ENCODE peak calls at places on chromosomes 2 and 18, in seven cellular contexts. One of them, this sample, is unnamed.

GRCh38 chr2:118842687-118843491 is 4.6 kb downstream of the EN1 start:
- DNase-seq in GM12891: no peak
- DNase-seq in D341Med: no peak
- DNase-seq in glomerular endothelial cell: no peak
- DNase-seq in cardiac septum: no peak
- DNase-seq in NCI-H2081: no peak
- DNase-seq in stimulated activated CD4-positive, alpha-beta T cell treated with anti-CD3 and anti-CD28 coated beads, Interleukin-4, amount 100 ng/mL, for 4 hours: no peak
- DNase-seq in this sample: no peak

GRCh38 chr2:224171226-224171625 is 132.1 kb upstream of the SERPINE2 start:
- DNase-seq in GM12891: no peak
- DNase-seq in D341Med: no peak
- DNase-seq in glomerular endothelial cell: no peak
- DNase-seq in cardiac septum: no peak
- DNase-seq in NCI-H2081: no peak
- DNase-seq in stimulated activated CD4-positive, alpha-beta T cell treated with anti-CD3 and anti-CD28 coated beads, Interleukin-4, amount 100 ng/mL, for 4 hours: no peak
- DNase-seq in this sample: no peak

GRCh38 chr2:219296631-219297391 is 12.4 kb downstream of the PTPRN start:
- DNase-seq in GM12891: no peak
- DNase-seq in D341Med: peak
- DNase-seq in glomerular endothelial cell: no peak
- DNase-seq in cardiac septum: peak
- DNase-seq in NCI-H2081: no peak
- DNase-seq in stimulated activated CD4-positive, alpha-beta T cell treated with anti-CD3 and anti-CD28 coated beads, Interleukin-4, amount 100 ng/mL, for 4 hours: no peak
- DNase-seq in this sample: peak

GRCh38 chr18:34697233-34697632 is 12.9 kb upstream of the DTNA start:
- DNase-seq in GM12891: no peak
- DNase-seq in D341Med: no peak
- DNase-seq in glomerular endothelial cell: no peak
- DNase-seq in cardiac septum: no peak
- DNase-seq in NCI-H2081: peak
- DNase-seq in stimulated activated CD4-positive, alpha-beta T cell treated with anti-CD3 and anti-CD28 coated beads, Interleukin-4, amount 100 ng/mL, for 4 hours: no peak
- DNase-seq in this sample: no peak

GRCh38 chr2:127220807-127221527 is 868 bp upstream of the CYP27C1 start:
- DNase-seq in GM12891: no peak
- DNase-seq in D341Med: peak
- DNase-seq in glomerular endothelial cell: no peak
- DNase-seq in cardiac septum: no peak
- DNase-seq in NCI-H2081: no peak
- DNase-seq in stimulated activated CD4-positive, alpha-beta T cell treated with anti-CD3 and anti-CD28 coated beads, Interleukin-4, amount 100 ng/mL, for 4 hours: no peak
- DNase-seq in this sample: no peak

GRCh38 chr2:122471779-122472178 is 716.3 kb downstream of the TSN start:
- DNase-seq in GM12891: no peak
- DNase-seq in D341Med: no peak
- DNase-seq in glomerular endothelial cell: no peak
- DNase-seq in cardiac septum: no peak
- DNase-seq in NCI-H2081: no peak
- DNase-seq in stimulated activated CD4-positive, alpha-beta T cell treated with anti-CD3 and anti-CD28 coated beads, Interleukin-4, amount 100 ng/mL, for 4 hours: no peak
- DNase-seq in this sample: no peak

GRCh38 chr2:97664636-97664970 is 759 bp upstream of the ACTR1B start:
- DNase-seq in GM12891: no peak
- DNase-seq in D341Med: no peak
- DNase-seq in glomerular endothelial cell: no peak
- DNase-seq in cardiac septum: no peak
- DNase-seq in NCI-H2081: peak
- DNase-seq in stimulated activated CD4-positive, alpha-beta T cell treated with anti-CD3 and anti-CD28 coated beads, Interleukin-4, amount 100 ng/mL, for 4 hours: no peak
- DNase-seq in this sample: no peak

GRCh38 chr2:43556256-43556655 is 39.6 kb downstream of the THADA start:
- DNase-seq in GM12891: no peak
- DNase-seq in D341Med: no peak
- DNase-seq in glomerular endothelial cell: no peak
- DNase-seq in cardiac septum: no peak
- DNase-seq in NCI-H2081: no peak
- DNase-seq in stimulated activated CD4-positive, alpha-beta T cell treated with anti-CD3 and anti-CD28 coated beads, Interleukin-4, amount 100 ng/mL, for 4 hours: no peak
- DNase-seq in this sample: no peak

GRCh38 chr2:19861771-19862170 is 40.0 kb downstream of the TTC32 start:
- DNase-seq in GM12891: no peak
- DNase-seq in D341Med: no peak
- DNase-seq in glomerular endothelial cell: no peak
- DNase-seq in cardiac septum: no peak
- DNase-seq in NCI-H2081: no peak
- DNase-seq in stimulated activated CD4-positive, alpha-beta T cell treated with anti-CD3 and anti-CD28 coated beads, Interleukin-4, amount 100 ng/mL, for 4 hours: no peak
- DNase-seq in this sample: no peak

GRCh38 chr2:64606495-64607363 is 47.0 kb downstream of the SERTAD2 start:
- DNase-seq in GM12891: peak
- DNase-seq in D341Med: no peak
- DNase-seq in glomerular endothelial cell: no peak
- DNase-seq in cardiac septum: peak
- DNase-seq in NCI-H2081: no peak
- DNase-seq in stimulated activated CD4-positive, alpha-beta T cell treated with anti-CD3 and anti-CD28 coated beads, Interleukin-4, amount 100 ng/mL, for 4 hours: peak
- DNase-seq in this sample: peak

GRCh38 chr2:234996467-234997270 is 44.9 kb downstream of the SH3BP4 start:
- DNase-seq in GM12891: no peak
- DNase-seq in D341Med: no peak
- DNase-seq in glomerular endothelial cell: no peak
- DNase-seq in cardiac septum: no peak
- DNase-seq in NCI-H2081: no peak
- DNase-seq in stimulated activated CD4-positive, alpha-beta T cell treated with anti-CD3 and anti-CD28 coated beads, Interleukin-4, amount 100 ng/mL, for 4 hours: no peak
- DNase-seq in this sample: peak

GRCh38 chr2:225009768-225010167 is 32.5 kb downstream of the DOCK10 start:
- DNase-seq in GM12891: no peak
- DNase-seq in D341Med: no peak
- DNase-seq in glomerular endothelial cell: no peak
- DNase-seq in cardiac septum: no peak
- DNase-seq in NCI-H2081: no peak
- DNase-seq in stimulated activated CD4-positive, alpha-beta T cell treated with anti-CD3 and anti-CD28 coated beads, Interleukin-4, amount 100 ng/mL, for 4 hours: no peak
- DNase-seq in this sample: no peak

GRCh38 chr2:102008490-102008889 is 16.7 kb downstream of the IL1R2 start:
- DNase-seq in GM12891: no peak
- DNase-seq in D341Med: no peak
- DNase-seq in glomerular endothelial cell: no peak
- DNase-seq in cardiac septum: no peak
- DNase-seq in NCI-H2081: no peak
- DNase-seq in stimulated activated CD4-positive, alpha-beta T cell treated with anti-CD3 and anti-CD28 coated beads, Interleukin-4, amount 100 ng/mL, for 4 hours: no peak
- DNase-seq in this sample: no peak

GRCh38 chr2:127531133-127531709 is 4.3 kb upstream of the MYO7B start:
- DNase-seq in GM12891: no peak
- DNase-seq in D341Med: no peak
- DNase-seq in glomerular endothelial cell: no peak
- DNase-seq in cardiac septum: no peak
- DNase-seq in NCI-H2081: no peak
- DNase-seq in stimulated activated CD4-positive, alpha-beta T cell treated with anti-CD3 and anti-CD28 coated beads, Interleukin-4, amount 100 ng/mL, for 4 hours: no peak
- DNase-seq in this sample: no peak

GRCh38 chr2:54468643-54469042 is 12.5 kb downstream of the SPTBN1 start:
- DNase-seq in GM12891: no peak
- DNase-seq in D341Med: no peak
- DNase-seq in glomerular endothelial cell: no peak
- DNase-seq in cardiac septum: no peak
- DNase-seq in NCI-H2081: no peak
- DNase-seq in stimulated activated CD4-positive, alpha-beta T cell treated with anti-CD3 and anti-CD28 coated beads, Interleukin-4, amount 100 ng/mL, for 4 hours: no peak
- DNase-seq in this sample: no peak

GRCh38 chr2:237978058-237978712 is 11.4 kb downstream of the UBE2F start:
- DNase-seq in GM12891: no peak
- DNase-seq in D341Med: no peak
- DNase-seq in glomerular endothelial cell: no peak
- DNase-seq in cardiac septum: no peak
- DNase-seq in NCI-H2081: no peak
- DNase-seq in stimulated activated CD4-positive, alpha-beta T cell treated with anti-CD3 and anti-CD28 coated beads, Interleukin-4, amount 100 ng/mL, for 4 hours: no peak
- DNase-seq in this sample: peak

GRCh38 chr2:7133521-7133920 is 216.3 kb downstream of the RNF144A start:
- DNase-seq in GM12891: no peak
- DNase-seq in D341Med: no peak
- DNase-seq in glomerular endothelial cell: no peak
- DNase-seq in cardiac septum: no peak
- DNase-seq in NCI-H2081: no peak
- DNase-seq in stimulated activated CD4-positive, alpha-beta T cell treated with anti-CD3 and anti-CD28 coated beads, Interleukin-4, amount 100 ng/mL, for 4 hours: no peak
- DNase-seq in this sample: no peak

GRCh38 chr2:15939854-15940660 is at the start of gene MYCN:
- DNase-seq in GM12891: peak
- DNase-seq in D341Med: peak
- DNase-seq in glomerular endothelial cell: no peak
- DNase-seq in cardiac septum: no peak
- DNase-seq in NCI-H2081: peak
- DNase-seq in stimulated activated CD4-positive, alpha-beta T cell treated with anti-CD3 and anti-CD28 coated beads, Interleukin-4, amount 100 ng/mL, for 4 hours: no peak
- DNase-seq in this sample: no peak

GRCh38 chr18:27921392-27921791 is 255.5 kb downstream of the CDH2 start:
- DNase-seq in GM12891: no peak
- DNase-seq in D341Med: no peak
- DNase-seq in glomerular endothelial cell: no peak
- DNase-seq in cardiac septum: no peak
- DNase-seq in NCI-H2081: no peak
- DNase-seq in stimulated activated CD4-positive, alpha-beta T cell treated with anti-CD3 and anti-CD28 coated beads, Interleukin-4, amount 100 ng/mL, for 4 hours: no peak
- DNase-seq in this sample: no peak

GRCh38 chr2:211259831-211260476 is 703.6 kb downstream of the CPS1 start:
- DNase-seq in GM12891: no peak
- DNase-seq in D341Med: no peak
- DNase-seq in glomerular endothelial cell: no peak
- DNase-seq in cardiac septum: no peak
- DNase-seq in NCI-H2081: no peak
- DNase-seq in stimulated activated CD4-positive, alpha-beta T cell treated with anti-CD3 and anti-CD28 coated beads, Interleukin-4, amount 100 ng/mL, for 4 hours: no peak
- DNase-seq in this sample: no peak

GRCh38 chr2:128984855-128985254 is 666.2 kb upstream of the HS6ST1 start:
- DNase-seq in GM12891: no peak
- DNase-seq in D341Med: no peak
- DNase-seq in glomerular endothelial cell: no peak
- DNase-seq in cardiac septum: no peak
- DNase-seq in NCI-H2081: no peak
- DNase-seq in stimulated activated CD4-positive, alpha-beta T cell treated with anti-CD3 and anti-CD28 coated beads, Interleukin-4, amount 100 ng/mL, for 4 hours: no peak
- DNase-seq in this sample: no peak

GRCh38 chr2:117269574-117269973 is 544.9 kb upstream of the DDX18 start:
- DNase-seq in GM12891: no peak
- DNase-seq in D341Med: no peak
- DNase-seq in glomerular endothelial cell: no peak
- DNase-seq in cardiac septum: no peak
- DNase-seq in NCI-H2081: no peak
- DNase-seq in stimulated activated CD4-positive, alpha-beta T cell treated with anti-CD3 and anti-CD28 coated beads, Interleukin-4, amount 100 ng/mL, for 4 hours: no peak
- DNase-seq in this sample: no peak

GRCh38 chr2:147756103-147756502 is 88.7 kb upstream of the ACVR2A start:
- DNase-seq in GM12891: no peak
- DNase-seq in D341Med: no peak
- DNase-seq in glomerular endothelial cell: no peak
- DNase-seq in cardiac septum: no peak
- DNase-seq in NCI-H2081: peak
- DNase-seq in stimulated activated CD4-positive, alpha-beta T cell treated with anti-CD3 and anti-CD28 coated beads, Interleukin-4, amount 100 ng/mL, for 4 hours: no peak
- DNase-seq in this sample: no peak

GRCh38 chr2:232816656-232817055 is 40.3 kb upstream of the KCNJ13 start:
- DNase-seq in GM12891: no peak
- DNase-seq in D341Med: no peak
- DNase-seq in glomerular endothelial cell: no peak
- DNase-seq in cardiac septum: no peak
- DNase-seq in NCI-H2081: no peak
- DNase-seq in stimulated activated CD4-positive, alpha-beta T cell treated with anti-CD3 and anti-CD28 coated beads, Interleukin-4, amount 100 ng/mL, for 4 hours: no peak
- DNase-seq in this sample: no peak

GRCh38 chr2:11692966-11693521 is 23.0 kb upstream of the NTSR2 start:
- DNase-seq in GM12891: no peak
- DNase-seq in D341Med: peak
- DNase-seq in glomerular endothelial cell: no peak
- DNase-seq in cardiac septum: no peak
- DNase-seq in NCI-H2081: peak
- DNase-seq in stimulated activated CD4-positive, alpha-beta T cell treated with anti-CD3 and anti-CD28 coated beads, Interleukin-4, amount 100 ng/mL, for 4 hours: peak
- DNase-seq in this sample: peak

GRCh38 chr2:233481368-233482142 is 85.0 kb downstream of the USP40 start:
- DNase-seq in GM12891: no peak
- DNase-seq in D341Med: peak
- DNase-seq in glomerular endothelial cell: no peak
- DNase-seq in cardiac septum: peak
- DNase-seq in NCI-H2081: peak
- DNase-seq in stimulated activated CD4-positive, alpha-beta T cell treated with anti-CD3 and anti-CD28 coated beads, Interleukin-4, amount 100 ng/mL, for 4 hours: no peak
- DNase-seq in this sample: peak

GRCh38 chr2:167862787-167863186 is 384.6 kb downstream of the STK39 start:
- DNase-seq in GM12891: no peak
- DNase-seq in D341Med: peak
- DNase-seq in glomerular endothelial cell: no peak
- DNase-seq in cardiac septum: no peak
- DNase-seq in NCI-H2081: no peak
- DNase-seq in stimulated activated CD4-positive, alpha-beta T cell treated with anti-CD3 and anti-CD28 coated beads, Interleukin-4, amount 100 ng/mL, for 4 hours: no peak
- DNase-seq in this sample: no peak

GRCh38 chr2:223846524-223846923 is 9.1 kb upstream of the AP1S3 start:
- DNase-seq in GM12891: no peak
- DNase-seq in D341Med: no peak
- DNase-seq in glomerular endothelial cell: no peak
- DNase-seq in cardiac septum: no peak
- DNase-seq in NCI-H2081: no peak
- DNase-seq in stimulated activated CD4-positive, alpha-beta T cell treated with anti-CD3 and anti-CD28 coated beads, Interleukin-4, amount 100 ng/mL, for 4 hours: no peak
- DNase-seq in this sample: no peak

GRCh38 chr2:696463-696862 is 19.3 kb upstream of the TMEM18 start:
- DNase-seq in GM12891: no peak
- DNase-seq in D341Med: no peak
- DNase-seq in glomerular endothelial cell: no peak
- DNase-seq in cardiac septum: no peak
- DNase-seq in NCI-H2081: no peak
- DNase-seq in stimulated activated CD4-positive, alpha-beta T cell treated with anti-CD3 and anti-CD28 coated beads, Interleukin-4, amount 100 ng/mL, for 4 hours: no peak
- DNase-seq in this sample: no peak

This sample was measured in sigmoid colon.